ENCODE peak calls at places on chromosomes 11 and 22, in ten cellular contexts. One of them, this sample, is unnamed.

GRCh38 chr11:111978028-111978771 is 41.1 kb downstream of the DIXDC1 start:
- DNase-seq in AG10803: peak
- DNase-seq in breast epithelium: peak
- DNase-seq in fibroblast of mammary gland: peak
- DNase-seq in fibroblast of the aortic adventitia: peak
- DNase-seq in fibroblast of villous mesenchyme: peak
- DNase-seq in fibroblast of lung: peak
- DNase-seq in heart right ventricle: peak
- DNase-seq in coronary artery: peak
- DNase-seq in GM12865: no peak
- DNase-seq in this sample: peak

GRCh38 chr11:14643697-14644395 is at the start of gene PDE3B:
- DNase-seq in AG10803: peak
- DNase-seq in breast epithelium: no peak
- DNase-seq in fibroblast of mammary gland: peak
- DNase-seq in fibroblast of the aortic adventitia: peak
- DNase-seq in fibroblast of villous mesenchyme: peak
- DNase-seq in fibroblast of lung: peak
- DNase-seq in heart right ventricle: peak
- DNase-seq in coronary artery: peak
- DNase-seq in GM12865: peak
- DNase-seq in this sample: peak

GRCh38 chr22:37010174-37010573 is 9.1 kb downstream of the TST start:
- DNase-seq in AG10803: no peak
- DNase-seq in breast epithelium: no peak
- DNase-seq in fibroblast of mammary gland: no peak
- DNase-seq in fibroblast of the aortic adventitia: no peak
- DNase-seq in fibroblast of villous mesenchyme: no peak
- DNase-seq in fibroblast of lung: no peak
- DNase-seq in heart right ventricle: no peak
- DNase-seq in coronary artery: no peak
- DNase-seq in GM12865: no peak
- DNase-seq in this sample: no peak

GRCh38 chr11:64331569-64332371 is 8.2 kb upstream of the CCDC88B start:
- DNase-seq in AG10803: peak
- DNase-seq in breast epithelium: no peak
- DNase-seq in fibroblast of mammary gland: peak
- DNase-seq in fibroblast of the aortic adventitia: peak
- DNase-seq in fibroblast of villous mesenchyme: peak
- DNase-seq in fibroblast of lung: peak
- DNase-seq in heart right ventricle: peak
- DNase-seq in coronary artery: no peak
- DNase-seq in GM12865: peak
- DNase-seq in this sample: no peak

GRCh38 chr22:44721206-44721605 is 19.2 kb downstream of the PRR5 start:
- DNase-seq in AG10803: no peak
- DNase-seq in breast epithelium: no peak
- DNase-seq in fibroblast of mammary gland: no peak
- DNase-seq in fibroblast of the aortic adventitia: no peak
- DNase-seq in fibroblast of villous mesenchyme: no peak
- DNase-seq in fibroblast of lung: no peak
- DNase-seq in heart right ventricle: no peak
- DNase-seq in coronary artery: no peak
- DNase-seq in GM12865: no peak
- DNase-seq in this sample: no peak

GRCh38 chr22:32444068-32444467 is 20.2 kb downstream of the BPIFC start:
- DNase-seq in AG10803: no peak
- DNase-seq in breast epithelium: no peak
- DNase-seq in fibroblast of mammary gland: peak
- DNase-seq in fibroblast of the aortic adventitia: no peak
- DNase-seq in fibroblast of villous mesenchyme: peak
- DNase-seq in fibroblast of lung: no peak
- DNase-seq in heart right ventricle: no peak
- DNase-seq in coronary artery: no peak
- DNase-seq in GM12865: peak
- DNase-seq in this sample: no peak

GRCh38 chr11:9341638-9342137 is 27.3 kb upstream of the TMEM41B start:
- DNase-seq in AG10803: no peak
- DNase-seq in breast epithelium: no peak
- DNase-seq in fibroblast of mammary gland: no peak
- DNase-seq in fibroblast of the aortic adventitia: no peak
- DNase-seq in fibroblast of villous mesenchyme: no peak
- DNase-seq in fibroblast of lung: no peak
- DNase-seq in heart right ventricle: no peak
- DNase-seq in coronary artery: no peak
- DNase-seq in GM12865: no peak
- DNase-seq in this sample: no peak

GRCh38 chr22:21642584-21643448 is 714 bp downstream of the SDF2L1 start:
- DNase-seq in AG10803: peak
- DNase-seq in breast epithelium: no peak
- DNase-seq in fibroblast of mammary gland: peak
- DNase-seq in fibroblast of the aortic adventitia: peak
- DNase-seq in fibroblast of villous mesenchyme: peak
- DNase-seq in fibroblast of lung: peak
- DNase-seq in heart right ventricle: peak
- DNase-seq in coronary artery: no peak
- DNase-seq in GM12865: peak
- DNase-seq in this sample: no peak

GRCh38 chr11:78415338-78415737 is 2.3 kb downstream of the GAB2 start:
- DNase-seq in AG10803: no peak
- DNase-seq in breast epithelium: no peak
- DNase-seq in fibroblast of mammary gland: no peak
- DNase-seq in fibroblast of the aortic adventitia: no peak
- DNase-seq in fibroblast of villous mesenchyme: no peak
- DNase-seq in fibroblast of lung: no peak
- DNase-seq in heart right ventricle: no peak
- DNase-seq in coronary artery: no peak
- DNase-seq in GM12865: peak
- DNase-seq in this sample: no peak

GRCh38 chr11:78414321-78415051 is 3.1 kb downstream of the GAB2 start:
- DNase-seq in AG10803: no peak
- DNase-seq in breast epithelium: no peak
- DNase-seq in fibroblast of mammary gland: peak
- DNase-seq in fibroblast of the aortic adventitia: peak
- DNase-seq in fibroblast of villous mesenchyme: peak
- DNase-seq in fibroblast of lung: no peak
- DNase-seq in heart right ventricle: no peak
- DNase-seq in coronary artery: no peak
- DNase-seq in GM12865: no peak
- DNase-seq in this sample: no peak

GRCh38 chr11:78417888-78418583 is 416 bp upstream of the GAB2 start:
- DNase-seq in AG10803: peak
- DNase-seq in breast epithelium: peak
- DNase-seq in fibroblast of mammary gland: peak
- DNase-seq in fibroblast of the aortic adventitia: peak
- DNase-seq in fibroblast of villous mesenchyme: peak
- DNase-seq in fibroblast of lung: peak
- DNase-seq in heart right ventricle: peak
- DNase-seq in coronary artery: peak
- DNase-seq in GM12865: peak
- DNase-seq in this sample: peak

GRCh38 chr11:78417175-78417887 is at the start of gene GAB2:
- DNase-seq in AG10803: no peak
- DNase-seq in breast epithelium: no peak
- DNase-seq in fibroblast of mammary gland: no peak
- DNase-seq in fibroblast of the aortic adventitia: no peak
- DNase-seq in fibroblast of villous mesenchyme: no peak
- DNase-seq in fibroblast of lung: no peak
- DNase-seq in heart right ventricle: no peak
- DNase-seq in coronary artery: peak
- DNase-seq in GM12865: no peak
- DNase-seq in this sample: peak

DNA sequence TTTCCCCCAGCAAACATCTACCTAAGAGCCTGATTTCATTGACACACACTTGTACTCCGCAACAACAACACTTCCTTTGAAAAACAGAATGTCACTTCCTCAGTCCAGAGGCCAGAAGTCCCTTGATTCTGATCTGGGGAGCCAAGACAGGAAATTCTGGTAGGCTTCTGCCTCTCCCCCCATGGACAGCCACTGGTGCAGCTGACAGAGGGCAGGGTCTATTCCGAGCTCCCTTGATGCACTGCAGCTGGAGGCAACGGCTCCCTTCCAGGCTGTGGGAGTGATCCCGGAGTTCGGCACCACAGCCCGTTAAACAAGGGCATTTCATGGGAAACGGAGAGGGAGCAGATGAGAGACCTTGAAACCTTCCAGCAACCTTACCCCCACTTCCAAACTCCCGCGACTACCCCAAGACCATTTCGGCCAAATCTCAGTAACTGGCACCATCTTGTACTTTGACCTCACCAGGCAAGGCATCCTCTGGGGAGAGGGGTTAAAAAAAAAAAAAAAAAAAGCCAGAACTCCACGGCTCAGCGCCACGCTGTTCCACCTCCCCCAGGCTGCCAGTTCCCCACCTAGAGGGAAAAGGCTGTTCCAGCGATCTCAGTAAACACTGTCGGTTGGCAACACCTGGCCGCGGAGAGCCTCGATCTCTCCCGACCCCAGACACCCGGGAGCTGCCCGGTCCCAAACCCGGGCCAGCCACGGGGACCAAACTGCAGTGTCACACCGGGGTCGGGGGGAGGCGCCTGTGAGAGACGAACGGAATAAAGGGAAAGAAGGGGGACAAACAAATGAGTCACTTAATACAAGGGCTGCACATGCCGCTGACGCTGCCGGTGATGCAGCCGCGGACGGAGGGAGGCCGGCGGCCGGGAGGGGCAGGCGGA is 1.1 kb downstream of the GAB2 start:
- DNase-seq in AG10803: peak
- DNase-seq in breast epithelium: peak
- DNase-seq in fibroblast of mammary gland: peak
- DNase-seq in fibroblast of the aortic adventitia: peak
- DNase-seq in fibroblast of villous mesenchyme: peak
- DNase-seq in fibroblast of lung: peak
- DNase-seq in heart right ventricle: peak
- DNase-seq in coronary artery: peak
- DNase-seq in GM12865: peak
- DNase-seq in this sample: peak
- TF ChIP-seq CTCF in AG10803: peak
- TF ChIP-seq CTCF in breast epithelium: peak
- TF ChIP-seq CTCF in fibroblast of mammary gland: peak
- TF ChIP-seq CTCF in fibroblast of the aortic adventitia: peak
- TF ChIP-seq CTCF in fibroblast of villous mesenchyme: peak
- TF ChIP-seq CTCF in fibroblast of lung: peak
- TF ChIP-seq CTCF in heart right ventricle: peak
- TF ChIP-seq CTCF in coronary artery: no peak
- TF ChIP-seq CTCF in GM12865: peak
- TF ChIP-seq CTCF in this sample: no peak

GRCh38 chr11:121318848-121319834 is 26.6 kb downstream of the SC5D start:
- DNase-seq in AG10803: peak
- DNase-seq in breast epithelium: no peak
- DNase-seq in fibroblast of mammary gland: peak
- DNase-seq in fibroblast of the aortic adventitia: peak
- DNase-seq in fibroblast of villous mesenchyme: peak
- DNase-seq in fibroblast of lung: peak
- DNase-seq in heart right ventricle: no peak
- DNase-seq in coronary artery: no peak
- DNase-seq in GM12865: peak
- DNase-seq in this sample: no peak
- TF ChIP-seq CTCF in AG10803: peak
- TF ChIP-seq CTCF in breast epithelium: peak
- TF ChIP-seq CTCF in fibroblast of mammary gland: peak
- TF ChIP-seq CTCF in fibroblast of the aortic adventitia: peak
- TF ChIP-seq CTCF in fibroblast of villous mesenchyme: peak
- TF ChIP-seq CTCF in fibroblast of lung: peak
- TF ChIP-seq CTCF in heart right ventricle: peak
- TF ChIP-seq CTCF in coronary artery: peak
- TF ChIP-seq CTCF in GM12865: peak
- TF ChIP-seq CTCF in this sample: peak

GRCh38 chr22:27720860-27721259 is 80.7 kb downstream of the MN1 start:
- DNase-seq in AG10803: peak
- DNase-seq in breast epithelium: no peak
- DNase-seq in fibroblast of mammary gland: no peak
- DNase-seq in fibroblast of the aortic adventitia: no peak
- DNase-seq in fibroblast of villous mesenchyme: no peak
- DNase-seq in fibroblast of lung: no peak
- DNase-seq in heart right ventricle: no peak
- DNase-seq in coronary artery: no peak
- DNase-seq in GM12865: no peak
- DNase-seq in this sample: no peak

GRCh38 chr22:27723708-27724107 is 77.8 kb downstream of the MN1 start:
- DNase-seq in AG10803: no peak
- DNase-seq in breast epithelium: no peak
- DNase-seq in fibroblast of mammary gland: no peak
- DNase-seq in fibroblast of the aortic adventitia: no peak
- DNase-seq in fibroblast of villous mesenchyme: no peak
- DNase-seq in fibroblast of lung: no peak
- DNase-seq in heart right ventricle: no peak
- DNase-seq in coronary artery: no peak
- DNase-seq in GM12865: no peak
- DNase-seq in this sample: no peak

GRCh38 chr22:27724706-27725105 is 76.8 kb downstream of the MN1 start:
- DNase-seq in AG10803: peak
- DNase-seq in breast epithelium: no peak
- DNase-seq in fibroblast of mammary gland: no peak
- DNase-seq in fibroblast of the aortic adventitia: peak
- DNase-seq in fibroblast of villous mesenchyme: no peak
- DNase-seq in fibroblast of lung: peak
- DNase-seq in heart right ventricle: no peak
- DNase-seq in coronary artery: no peak
- DNase-seq in GM12865: no peak
- DNase-seq in this sample: no peak

GRCh38 chr22:27724181-27724580 is 77.4 kb downstream of the MN1 start:
- DNase-seq in AG10803: peak
- DNase-seq in breast epithelium: no peak
- DNase-seq in fibroblast of mammary gland: no peak
- DNase-seq in fibroblast of the aortic adventitia: no peak
- DNase-seq in fibroblast of villous mesenchyme: no peak
- DNase-seq in fibroblast of lung: no peak
- DNase-seq in heart right ventricle: no peak
- DNase-seq in coronary artery: no peak
- DNase-seq in GM12865: no peak
- DNase-seq in this sample: no peak

DNA sequence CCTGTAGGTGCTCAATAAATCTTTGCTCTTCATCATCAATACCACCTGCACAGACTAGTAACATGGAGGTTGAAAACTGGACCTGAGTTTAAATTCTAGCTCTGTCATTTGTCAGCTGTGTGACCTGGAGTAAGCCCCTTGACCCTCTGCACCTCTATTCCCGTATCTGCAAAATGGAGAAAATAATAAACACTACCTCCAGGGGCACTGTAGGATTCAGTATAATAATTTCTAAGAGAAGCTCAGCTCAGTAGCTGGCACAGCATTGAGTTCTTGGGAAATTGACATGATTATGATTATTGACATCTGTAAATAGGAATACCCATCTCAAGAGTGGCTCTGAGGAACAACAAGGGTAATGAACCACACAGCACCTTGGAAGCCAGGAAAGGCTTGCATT is 78.4 kb downstream of the MN1 start:
- DNase-seq in AG10803: no peak
- DNase-seq in breast epithelium: no peak
- DNase-seq in fibroblast of mammary gland: no peak
- DNase-seq in fibroblast of the aortic adventitia: no peak
- DNase-seq in fibroblast of villous mesenchyme: no peak
- DNase-seq in fibroblast of lung: no peak
- DNase-seq in heart right ventricle: no peak
- DNase-seq in coronary artery: no peak
- DNase-seq in GM12865: no peak
- DNase-seq in this sample: no peak
- TF ChIP-seq CTCF in AG10803: peak
- TF ChIP-seq CTCF in breast epithelium: no peak
- TF ChIP-seq CTCF in fibroblast of mammary gland: no peak
- TF ChIP-seq CTCF in fibroblast of the aortic adventitia: peak
- TF ChIP-seq CTCF in fibroblast of villous mesenchyme: peak
- TF ChIP-seq CTCF in fibroblast of lung: no peak
- TF ChIP-seq CTCF in heart right ventricle: peak
- TF ChIP-seq CTCF in coronary artery: no peak
- TF ChIP-seq CTCF in GM12865: no peak
- TF ChIP-seq CTCF in this sample: no peak

DNA sequence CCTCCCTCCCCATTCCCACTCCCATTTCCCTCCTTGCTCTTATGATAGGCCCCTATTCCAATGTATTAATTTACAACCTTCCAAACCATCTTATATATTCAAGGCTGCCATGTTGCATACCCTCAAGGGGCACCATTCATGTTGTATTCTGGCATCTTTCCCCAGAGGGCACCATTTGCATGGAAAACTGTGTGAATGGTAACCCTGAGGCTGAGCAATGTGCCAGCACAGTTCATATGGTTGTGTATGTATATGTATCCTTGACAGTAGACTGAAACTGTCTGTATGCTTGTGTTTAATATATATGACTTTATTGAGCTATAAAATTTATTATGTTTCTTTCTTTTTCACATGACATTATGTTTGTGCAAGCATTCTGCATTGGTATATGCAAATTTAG is 7.3 kb downstream of the RASSF10 start:
- DNase-seq in AG10803: no peak
- DNase-seq in breast epithelium: no peak
- DNase-seq in fibroblast of mammary gland: no peak
- DNase-seq in fibroblast of the aortic adventitia: no peak
- DNase-seq in fibroblast of villous mesenchyme: no peak
- DNase-seq in fibroblast of lung: no peak
- DNase-seq in heart right ventricle: no peak
- DNase-seq in coronary artery: no peak
- DNase-seq in GM12865: peak
- DNase-seq in this sample: no peak
- TF ChIP-seq CTCF in AG10803: no peak
- TF ChIP-seq CTCF in breast epithelium: no peak
- TF ChIP-seq CTCF in fibroblast of mammary gland: no peak
- TF ChIP-seq CTCF in fibroblast of the aortic adventitia: no peak
- TF ChIP-seq CTCF in fibroblast of villous mesenchyme: no peak
- TF ChIP-seq CTCF in fibroblast of lung: no peak
- TF ChIP-seq CTCF in heart right ventricle: no peak
- TF ChIP-seq CTCF in coronary artery: no peak
- TF ChIP-seq CTCF in GM12865: no peak
- TF ChIP-seq CTCF in this sample: no peak

This sample was measured in mesothelial cell of epicardium.